ENCODE peak calls at places on chromosomes 1 and 21, in five cellular contexts. U is MM.1S, N is uterus, S is heart left ventricle, Z is SK-N-SH. W is an unnamed sample.

GRCh38 chr1:230247921-230248778 is 178.0 kb downstream of the PGBD5 start:
- DNase-seq in Z (no peak), S (no peak), N (no peak), U (no peak), W (no peak)

GRCh38 chr1:1290238-1290731 is 10.0 kb downstream of the SCNN1D start:
- DNase-seq in N (peak; percentile 31), S (no peak), Z (peak; percentile 89), U (peak; percentile 66), W (peak; percentile 63)

GRCh38 chr1:39272791-39273071 is 68.2 kb downstream of the MACF1 start:
- DNase-seq in U (no peak), S (no peak), N (no peak), Z (no peak), W (no peak)

GRCh38 chr1:31007462-31007991 is 58.0 kb downstream of the PUM1 start:
- DNase-seq in U (no peak), S (no peak), Z (no peak), N (no peak), W (no peak)

GRCh38 chr1:21451212-21451611 is 11.3 kb downstream of the NBPF3 start:
- DNase-seq in N (no peak), U (no peak), Z (no peak), S (no peak), W (no peak)

GRCh38 chr1:55750020-55750995 is 535.1 kb upstream of the USP24 start:
- DNase-seq in S (no peak), N (no peak), Z (no peak), U (no peak), W (no peak)

GRCh38 chr1:162019006-162019405 is 4.7 kb downstream of the OLFML2B start:
- DNase-seq in S (no peak), N (no peak), U (no peak), Z (peak; percentile 51), W (no peak)

GRCh38 chr1:2451744-2452582 is 24.1 kb upstream of the PLCH2 start:
- DNase-seq in N (no peak), U (no peak), Z (no peak), S (no peak), W (no peak)

GRCh38 chr1:38476784-38477175 is 382.8 kb downstream of the RRAGC start:
- DNase-seq in S (no peak), Z (no peak), N (no peak), U (no peak), W (no peak)

GRCh38 chr1:181106479-181106878 is 18.0 kb downstream of the IER5 start:
- DNase-seq in Z (no peak), U (no peak), N (no peak), S (no peak), W (no peak)

GRCh38 chr1:45833361-45833760 is 29.9 kb downstream of the MAST2 start:
- DNase-seq in U (no peak), Z (no peak), S (no peak), N (no peak), W (no peak)

GRCh38 chr21:45304161-45304830 is 16.6 kb upstream of the POFUT2 start:
- DNase-seq in Z (no peak), N (peak; percentile 15), S (no peak), U (no peak), W (no peak)
- H3K4me1 ChIP-seq in Z (peaks cover 20% of the 10 kb centered on the region), N (peaks cover 2% of the 10 kb centered on the region), S (peaks cover 49% of the 10 kb centered on the region), U (peaks cover 5% of the 10 kb centered on the region), W (no peaks in the 10 kb centered on the region)

GRCh38 chr1:77940921-77941570 is 37.8 kb downstream of the FUBP1 start:
- DNase-seq in U (no peak), Z (no peak), N (no peak), S (no peak), W (no peak)
- H3K36me3 ChIP-seq in U (peaks cover 10% of the 10 kb centered on the region), Z (peaks cover 59% of the 10 kb centered on the region), N (no peaks in the 10 kb centered on the region), S (peaks cover 21% of the 10 kb centered on the region), W (peaks cover 29% of the 10 kb centered on the region)

GRCh38 chr1:212699104-212699838 is 369 bp downstream of the BATF3 start:
- DNase-seq in N (peak; percentile 39), U (peak; percentile 71), S (peak; percentile 26), Z (peak; percentile 78), W (peak; percentile 46)

GRCh38 chr1:212698467-212699103 is 1.1 kb downstream of the BATF3 start:
- DNase-seq in S (no peak), N (no peak), Z (no peak), U (no peak), W (no peak)

GRCh38 chr1:212699839-212700596 is at the start of gene BATF3:
- DNase-seq in Z (peak; percentile 73), S (peak; percentile 62), U (no peak), N (peak; percentile 51), W (peak; percentile 48)

GRCh38 chr1:212700597-212700891 is 904 bp upstream of the BATF3 start:
- DNase-seq in U (no peak), N (no peak), Z (peak; percentile 48), S (no peak), W (no peak)

GRCh38 chr1:212696721-212697331 is 2.8 kb downstream of the BATF3 start:
- DNase-seq in S (no peak), N (no peak), U (no peak), Z (no peak), W (no peak)
- H3K4me3 ChIP-seq in S (no peak overlapping the region), N (no peak overlapping the region), U (no peak overlapping the region), Z (no peak overlapping the region), W (no peak overlapping the region)

GRCh38 chr21:31265293-31265692 is 78.8 kb downstream of the TIAM1 start:
- DNase-seq in S (peak; percentile 34), Z (no peak), U (no peak), N (peak; percentile 22), W (no peak)

GRCh38 chr21:31268090-31268489 is 76.0 kb downstream of the TIAM1 start:
- DNase-seq in N (no peak), S (no peak), U (no peak), Z (no peak), W (no peak)

GRCh38 chr21:31266241-31266640 is 77.8 kb downstream of the TIAM1 start:
- DNase-seq in S (no peak), U (no peak), Z (no peak), N (no peak), W (no peak)

GRCh38 chr21:31264574-31264973 is 79.5 kb downstream of the TIAM1 start:
- DNase-seq in Z (no peak), U (no peak), S (no peak), N (no peak), W (no peak)

GRCh38 chr21:31267644-31268043 is 76.4 kb downstream of the TIAM1 start:
- DNase-seq in Z (no peak), S (no peak), U (no peak), N (no peak), W (no peak)
- H3K4me1 ChIP-seq in Z (no peaks in the 10 kb centered on the region), S (no peaks in the 10 kb centered on the region), U (no peaks in the 10 kb centered on the region), N (no peaks in the 10 kb centered on the region), W (no peaks in the 10 kb centered on the region)

GRCh38 chr1:9732123-9732971 is 80.8 kb downstream of the PIK3CD start:
- DNase-seq in N (no peak), S (no peak), Z (no peak), U (no peak), W (no peak)
- H3K36me3 ChIP-seq in N (no peaks in the 10 kb centered on the region), S (peaks cover 33% of the 10 kb centered on the region), Z (peaks cover 76% of the 10 kb centered on the region), U (no peaks in the 10 kb centered on the region), W (peaks cover 34% of the 10 kb centered on the region)

GRCh38 chr1:110982320-110982719 is 18.6 kb upstream of the LRIF1 start:
- DNase-seq in N (no peak), S (no peak), Z (no peak), U (no peak), W (no peak)
- H3K4me3 ChIP-seq in N (no peak overlapping the region), S (no peak overlapping the region), Z (no peak overlapping the region), U (no peak overlapping the region), W (no peak overlapping the region)

W was measured in lung.